ENCODE peak calls at places on chromosomes 11 and 22, in nine cellular contexts. P is breast epithelium, L is thoracic aorta, O is dorsolateral prefrontal cortex, M is tibial artery, X is coronary artery, W is body of pancreas, A is IMR-90, J is left ventricle myocardium inferior. S is an unnamed sample.

GRCh38 chr11:97703815-97704214 is 1314.0 kb downstream of the JRKL start:
- DNase-seq in P (no peak), L (no peak), O (no peak), M (no peak), X (no peak), W (no peak), A (no peak), J (no peak), S (no peak)

GRCh38 chr11:74333193-74333592 is 21.8 kb upstream of the P4HA3 start:
- DNase-seq in P (no peak), L (no peak), O (no peak), M (no peak), X (no peak), W (no peak), A (no peak), J (no peak), S (no peak)

GRCh38 chr11:10982695-10983492 is 125.0 kb upstream of the ZBED5 start:
- DNase-seq in P (no peak), L (no peak), O (no peak), M (no peak), X (no peak), W (no peak), A (no peak), J (no peak), S (no peak)

GRCh38 chr22:49599039-49599438 is 228.6 kb downstream of the BRD1 start:
- DNase-seq in P (no peak), L (no peak), O (no peak), M (no peak), X (no peak), W (no peak), A (no peak), J (no peak), S (no peak)

GRCh38 chr11:117828641-117829368 is 4.3 kb upstream of the FXYD2 start:
- DNase-seq in P (no peak), L (peak), O (no peak), M (peak), X (peak), W (peak), A (peak), J (peak), S (peak)

GRCh38 chr11:123690490-123690889 is 36.1 kb upstream of the SCN3B start:
- DNase-seq in P (no peak), L (no peak), O (no peak), M (no peak), X (no peak), W (no peak), A (peak), J (no peak), S (no peak)

GRCh38 chr11:89220684-89221339 is 43.1 kb downstream of the TYR start:
- DNase-seq in P (no peak), L (no peak), O (no peak), M (no peak), X (no peak), W (no peak), A (no peak), J (no peak), S (no peak)

GRCh38 chr11:66002648-66003225 is 434 bp downstream of the BANF1 start:
- DNase-seq in P (peak), L (no peak), O (no peak), M (peak), X (peak), W (peak), A (peak), J (peak), S (no peak)

GRCh38 chr22:41991111-41991510 is 7.5 kb upstream of the WBP2NL start:
- DNase-seq in P (peak), L (no peak), O (no peak), M (no peak), X (no peak), W (no peak), A (no peak), J (no peak), S (no peak)

GRCh38 chr11:110366234-110366633 is 63.5 kb upstream of the FDX1 start:
- DNase-seq in P (peak), L (no peak), O (no peak), M (no peak), X (no peak), W (peak), A (peak), J (peak), S (no peak)

GRCh38 chr11:27357250-27357649 is 5.8 kb downstream of the CCDC34 start:
- DNase-seq in P (no peak), L (no peak), O (no peak), M (no peak), X (no peak), W (peak), A (no peak), J (no peak), S (no peak)

GRCh38 chr11:45918331-45918941 is 759 bp upstream of the PEX16 start:
- DNase-seq in P (peak), L (peak), O (peak), M (peak), X (peak), W (peak), A (peak), J (peak), S (peak)

GRCh38 chr11:18078909-18079308 is 27.0 kb downstream of the SAAL1 start:
- DNase-seq in P (no peak), L (no peak), O (no peak), M (no peak), X (no peak), W (no peak), A (no peak), J (no peak), S (no peak)

GRCh38 chr22:42431401-42432019 is 693 bp downstream of the NFAM1 start:
- DNase-seq in P (no peak), L (no peak), O (no peak), M (no peak), X (no peak), W (no peak), A (no peak), J (no peak), S (no peak)

GRCh38 chr22:46054878-46055158 is 77.9 kb upstream of the WNT7B start:
- DNase-seq in P (no peak), L (no peak), O (peak), M (peak), X (no peak), W (no peak), A (no peak), J (peak), S (no peak)

GRCh38 chr11:2309251-2310072 is 7.6 kb downstream of the TSPAN32 start:
- DNase-seq in P (no peak), L (no peak), O (no peak), M (no peak), X (peak), W (no peak), A (no peak), J (no peak), S (no peak)

GRCh38 chr11:78586452-78587046 is 11.9 kb upstream of the NARS2 start:
- DNase-seq in P (no peak), L (no peak), O (no peak), M (no peak), X (no peak), W (no peak), A (peak), J (no peak), S (no peak)

GRCh38 chr11:106086135-106086534 is 8.7 kb downstream of the AASDHPPT start:
- DNase-seq in P (no peak), L (no peak), O (no peak), M (no peak), X (no peak), W (no peak), A (no peak), J (no peak), S (no peak)

GRCh38 chr22:20418211-20418788 is 19.3 kb downstream of the SCARF2 start:
- DNase-seq in P (peak), L (no peak), O (peak), M (peak), X (peak), W (peak), A (peak), J (peak), S (peak)

GRCh38 chr11:3808846-3809623 is 675 bp downstream of the PGAP2 start:
- DNase-seq in P (no peak), L (no peak), O (no peak), M (no peak), X (no peak), W (peak), A (peak), J (no peak), S (no peak)

GRCh38 chr11:105918039-105918438 is 104.0 kb downstream of the MSANTD4 start:
- DNase-seq in P (no peak), L (no peak), O (no peak), M (no peak), X (no peak), W (no peak), A (no peak), J (no peak), S (no peak)

GRCh38 chr11:76270387-76270786 is 64.1 kb upstream of the WNT11 start:
- DNase-seq in P (no peak), L (no peak), O (no peak), M (peak), X (no peak), W (no peak), A (no peak), J (no peak), S (no peak)

GRCh38 chr22:50507991-50508884 is at the start of gene NCAPH2:
- DNase-seq in P (peak), L (peak), O (peak), M (peak), X (no peak), W (peak), A (peak), J (peak), S (peak)

GRCh38 chr11:94934836-94935235 is 38.5 kb downstream of the CWC15 start:
- DNase-seq in P (no peak), L (no peak), O (no peak), M (no peak), X (no peak), W (no peak), A (no peak), J (no peak), S (no peak)

GRCh38 chr11:110096369-110096976 is 3.3 kb downstream of the ZC3H12C start:
- DNase-seq in P (no peak), L (no peak), O (no peak), M (no peak), X (no peak), W (no peak), A (no peak), J (no peak), S (no peak)

GRCh38 chr22:29205598-29206371 is at the start of gene EMID1:
- DNase-seq in P (no peak), L (no peak), O (no peak), M (no peak), X (no peak), W (peak), A (peak), J (peak), S (peak)

GRCh38 chr11:44894217-44894617 is 56.5 kb downstream of the TP53I11 start:
- DNase-seq in P (no peak), L (no peak), O (peak), M (peak), X (no peak), W (peak), A (peak), J (peak), S (peak)

GRCh38 chr11:61718613-61719302 is 33.7 kb upstream of the MYRF start:
- DNase-seq in P (no peak), L (no peak), O (no peak), M (no peak), X (no peak), W (no peak), A (peak), J (peak), S (no peak)

GRCh38 chr11:80487952-80488351 is 1047.1 kb upstream of the TENM4 start:
- DNase-seq in P (no peak), L (no peak), O (no peak), M (no peak), X (no peak), W (no peak), A (no peak), J (no peak), S (no peak)

GRCh38 chr11:88604255-88604654 is 266.7 kb upstream of the CTSC start:
- DNase-seq in P (no peak), L (no peak), O (no peak), M (no peak), X (no peak), W (no peak), A (peak), J (no peak), S (no peak)

GRCh38 chr11:34348919-34349318 is 8.9 kb downstream of the ABTB2 start:
- DNase-seq in P (no peak), L (no peak), O (no peak), M (no peak), X (no peak), W (no peak), A (peak), J (no peak), S (no peak)

GRCh38 chr11:69035959-69036340 is 12.8 kb upstream of the TPCN2 start:
- DNase-seq in P (no peak), L (no peak), O (no peak), M (peak), X (no peak), W (peak), A (peak), J (no peak), S (no peak)

GRCh38 chr11:44963071-44963575 is 12.4 kb upstream of the TP53I11 start:
- DNase-seq in P (no peak), L (no peak), O (no peak), M (no peak), X (no peak), W (no peak), A (no peak), J (no peak), S (no peak)

GRCh38 chr22:35739076-35739475 is 21.4 kb downstream of the APOL5 start:
- DNase-seq in P (no peak), L (no peak), O (no peak), M (no peak), X (no peak), W (no peak), A (no peak), J (no peak), S (no peak)

GRCh38 chr11:42234381-42235035 is 775.1 kb upstream of the LRRC4C start:
- DNase-seq in P (no peak), L (no peak), O (no peak), M (no peak), X (no peak), W (no peak), A (no peak), J (no peak), S (no peak)

GRCh38 chr11:12441081-12441801 is 63.9 kb downstream of the PARVA start:
- DNase-seq in P (no peak), L (no peak), O (no peak), M (no peak), X (no peak), W (no peak), A (peak), J (no peak), S (no peak)

GRCh38 chr11:86174101-86175046 is 70.2 kb upstream of the EED start:
- DNase-seq in P (peak), L (peak), O (no peak), M (peak), X (peak), W (peak), A (peak), J (peak), S (no peak)

GRCh38 chr11:3644817-3645235 is at the start of gene ART1:
- DNase-seq in P (no peak), L (no peak), O (no peak), M (no peak), X (no peak), W (no peak), A (no peak), J (peak), S (no peak)

GRCh38 chr11:101478587-101479375 is 105.0 kb downstream of the TRPC6 start:
- DNase-seq in P (no peak), L (no peak), O (no peak), M (no peak), X (no peak), W (no peak), A (no peak), J (no peak), S (no peak)

GRCh38 chr11:67494371-67495233 is 10.6 kb downstream of the PITPNM1 start:
- DNase-seq in P (no peak), L (no peak), O (no peak), M (no peak), X (no peak), W (no peak), A (no peak), J (no peak), S (no peak)
- TF ChIP-seq CTCF in P (no peak), L (no peak), O (no peak), M (no peak), X (no peak), W (no peak), A (no peak), J (no peak), S (no peak)

DNA sequence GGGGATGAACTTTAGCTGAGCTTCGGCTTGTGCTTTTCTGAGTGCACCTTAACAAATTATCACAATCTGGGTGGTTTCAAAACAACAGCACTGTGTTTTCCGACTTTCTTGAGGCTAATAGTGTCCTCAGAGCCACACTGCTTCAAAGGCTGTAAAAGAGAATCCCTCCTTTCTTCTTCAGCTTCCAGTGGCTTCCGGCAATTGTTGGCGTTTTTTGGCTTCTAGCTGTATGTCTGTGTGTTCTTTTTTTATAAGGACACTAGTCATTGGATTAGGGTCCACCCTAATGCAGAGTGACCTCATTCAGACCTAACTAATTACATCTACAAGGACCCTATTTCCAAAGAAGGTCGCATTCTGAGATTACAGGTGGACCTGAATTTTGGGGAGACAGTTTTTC is 30.6 kb downstream of the KIAA1671 start:
- DNase-seq in P (no peak), L (no peak), O (no peak), M (no peak), X (no peak), W (no peak), A (no peak), J (no peak), S (no peak)
- H3K4me3 ChIP-seq in P (no peak), L (no peak), O (no peak), M (no peak), X (no peak), W (no peak), A (no peak), J (no peak), S (no peak)

DNA sequence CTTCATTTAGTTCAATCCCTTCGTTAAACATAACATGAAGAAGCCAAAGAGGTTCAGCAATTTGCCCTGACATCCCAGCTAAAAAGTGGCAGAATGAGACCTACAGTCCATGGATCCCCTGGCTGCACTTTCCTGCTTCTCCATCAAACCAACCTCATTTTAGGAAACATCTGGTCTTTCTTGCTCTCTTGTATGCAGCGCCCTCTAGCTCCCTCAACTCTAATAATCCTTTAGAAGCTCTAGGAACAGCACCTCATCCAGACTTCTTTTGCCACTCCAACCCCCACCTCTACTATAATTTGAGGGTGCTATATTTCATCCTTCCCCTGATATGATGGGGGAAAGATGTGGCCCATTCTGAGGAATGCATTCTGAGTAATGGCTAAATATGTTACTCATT is 7.4 kb downstream of the CNTF start:
- DNase-seq in P (no peak), L (no peak), O (no peak), M (no peak), X (no peak), W (peak), A (peak), J (no peak), S (no peak)
- TF ChIP-seq CTCF in P (peak), L (peak), O (peak), M (peak), X (no peak), W (peak), A (peak), J (peak), S (peak)

GRCh38 chr22:24406322-24407277 is 20.8 kb upstream of the ADORA2A start:
- DNase-seq in P (no peak), L (no peak), O (no peak), M (no peak), X (no peak), W (no peak), A (no peak), J (no peak), S (no peak)
- H3K4me3 ChIP-seq in P (no peak), L (no peak), O (no peak), M (no peak), X (no peak), W (no peak), A (no peak), J (no peak), S (no peak)

GRCh38 chr11:121321614-121322243 is 29.2 kb downstream of the SC5D start:
- DNase-seq in P (no peak), L (no peak), O (peak), M (peak), X (no peak), W (peak), A (peak), J (no peak), S (peak)
- TF ChIP-seq CTCF in P (peak), L (peak), O (peak), M (peak), X (no peak), W (peak), A (no peak), J (peak), S (peak)

GRCh38 chr11:5596611-5597201 is at the start of gene TRIM6:
- DNase-seq in P (peak), L (no peak), O (no peak), M (peak), X (peak), W (peak), A (peak), J (peak), S (peak)
- H3K4me3 ChIP-seq in P (peak), L (peak), O (peak), M (peak), X (peak), W (peak), A (peak), J (peak), S (peak)

DNA sequence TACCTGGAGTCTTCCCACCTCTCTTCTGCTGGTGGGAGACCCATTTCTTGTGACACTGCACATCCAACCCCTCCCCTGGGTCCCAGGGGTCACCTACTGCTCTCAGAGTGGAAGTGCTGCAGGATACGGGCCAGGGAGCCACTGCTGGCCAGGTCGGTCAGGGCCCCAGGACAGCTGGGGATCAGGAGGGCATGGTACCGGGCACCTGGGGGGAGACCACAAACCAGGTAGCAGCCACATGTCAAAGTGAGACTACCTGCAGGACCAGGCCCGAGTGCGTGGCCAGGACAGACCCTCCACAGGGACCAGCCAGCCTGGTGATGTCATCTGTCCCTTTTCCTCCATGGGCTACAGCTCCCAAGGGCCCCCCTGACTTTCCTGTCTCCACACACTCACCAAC is 3.9 kb downstream of the GATD1 start:
- DNase-seq in P (no peak), L (no peak), O (no peak), M (no peak), X (no peak), W (no peak), A (no peak), J (no peak), S (no peak)
- TF ChIP-seq CTCF in P (no peak), L (no peak), O (no peak), M (no peak), X (no peak), W (no peak), A (no peak), J (no peak), S (no peak)

GRCh38 chr11:64121637-64122410 is 44.1 kb downstream of the MACROD1 start:
- DNase-seq in P (no peak), L (no peak), O (no peak), M (no peak), X (no peak), W (no peak), A (peak), J (no peak), S (no peak)

GRCh38 chr11:64117763-64118459 is 48.0 kb downstream of the MACROD1 start:
- DNase-seq in P (no peak), L (no peak), O (no peak), M (no peak), X (no peak), W (no peak), A (no peak), J (no peak), S (no peak)

GRCh38 chr11:64119748-64120147 is 46.2 kb downstream of the MACROD1 start:
- DNase-seq in P (no peak), L (no peak), O (no peak), M (no peak), X (no peak), W (no peak), A (no peak), J (no peak), S (no peak)

GRCh38 chr11:64120951-64121569 is 44.9 kb downstream of the MACROD1 start:
- DNase-seq in P (no peak), L (no peak), O (no peak), M (no peak), X (no peak), W (no peak), A (peak), J (peak), S (no peak)

GRCh38 chr11:64118871-64119495 is 46.9 kb downstream of the MACROD1 start:
- DNase-seq in P (no peak), L (no peak), O (no peak), M (no peak), X (no peak), W (no peak), A (no peak), J (no peak), S (no peak)
- H3K4me3 ChIP-seq in P (no peak), L (no peak), O (no peak), M (no peak), X (no peak), W (no peak), A (no peak), J (no peak), S (no peak)

S was measured in GM06990.